ENCODE peak calls at places on chromosomes 16 and 17, in seven cellular contexts. K is posterior cingulate gyrus, F is AG08396, T is NCI-H345, L is HFF-Myc, O is neural progenitor cell, Q is M059J. B is an unnamed sample.
A peak's percentile ranks its signal among the peaks of the same experiment; 100 is the strongest.

GRCh38 chr17:320809-321385 is 31.7 kb downstream of the RPH3AL start:
- DNase-seq in L (no peak), F (no peak), K (no peak), O (peak; percentile 84), T (no peak), Q (no peak), B (no peak)

GRCh38 chr17:78020717-78021108 is 62.2 kb downstream of the TNRC6C start:
- DNase-seq in K (no peak), L (no peak), T (no peak), Q (no peak), F (no peak), O (no peak), B (no peak)

GRCh38 chr17:4536259-4536741 is 18.9 kb downstream of the MYBBP1A start:
- DNase-seq in L (no peak), O (peak; percentile 38), T (no peak), K (no peak), Q (no peak), F (peak; percentile 63), B (peak; percentile 68)

GRCh38 chr17:52419256-52419655 is 260.7 kb upstream of the CA10 start:
- DNase-seq in F (no peak), O (no peak), L (no peak), T (peak; percentile 93), K (no peak), Q (peak; percentile 40), B (no peak)

GRCh38 chr17:27762527-27763305 is 37.6 kb downstream of the NOS2 start:
- DNase-seq in Q (peak; percentile 32), O (peak; percentile 65), K (no peak), F (no peak), T (no peak), L (no peak), B (no peak)

GRCh38 chr16:72256398-72257048 is 84.6 kb upstream of the PMFBP1 start:
- DNase-seq in K (no peak), L (no peak), O (no peak), T (no peak), F (peak; percentile 64), Q (peak; percentile 58), B (no peak)

GRCh38 chr16:67034478-67034877 is 5.5 kb downstream of the CBFB start:
- DNase-seq in L (no peak), O (no peak), Q (peak; percentile 17), F (no peak), T (no peak), K (no peak), B (no peak)

GRCh38 chr17:4474093-4474492 is 24.6 kb upstream of the SPNS2 start:
- DNase-seq in K (no peak), Q (no peak), T (no peak), O (no peak), F (no peak), L (no peak), B (no peak)

GRCh38 chr16:87636741-87637140 is 34.4 kb downstream of the JPH3 start:
- DNase-seq in T (no peak), K (no peak), L (no peak), F (no peak), O (no peak), Q (no peak), B (no peak)

GRCh38 chr16:9383281-9383680 is 291.8 kb downstream of the HAPSTR1 start:
- DNase-seq in L (no peak), F (no peak), T (no peak), K (no peak), O (no peak), Q (no peak), B (no peak)

GRCh38 chr17:71055128-71055527 is 885.8 kb downstream of the KCNJ2 start:
- DNase-seq in T (no peak), F (peak; percentile 5), O (no peak), K (no peak), L (no peak), Q (peak; percentile 62), B (no peak)

GRCh38 chr16:14302031-14302398 is 230.9 kb downstream of the MRTFB start:
- DNase-seq in Q (peak; percentile 73), L (no peak), T (peak; percentile 25), F (peak; percentile 93), O (peak; percentile 82), K (peak; percentile 59), B (peak; percentile 23)

GRCh38 chr16:65120811-65121721 is 797 bp downstream of the CDH11 start:
- DNase-seq in O (peak; percentile 59), L (no peak), Q (peak; percentile 30), F (peak; percentile 19), T (no peak), K (peak; percentile 33), B (peak; percentile 31)

GRCh38 chr17:42122371-42123303 is at the start of gene HSPB9:
- DNase-seq in F (no peak), K (no peak), L (no peak), O (peak; percentile 86), Q (no peak), T (no peak), B (peak; percentile 67)

GRCh38 chr16:84499638-84500037 is 4.8 kb downstream of the MEAK7 start:
- DNase-seq in K (no peak), T (no peak), L (no peak), F (no peak), O (no peak), Q (no peak), B (no peak)

GRCh38 chr17:68456529-68457167 is 648 bp downstream of the WIPI1 start:
- DNase-seq in K (peak; percentile 63), O (peak; percentile 88), L (peak; percentile 65), Q (peak; percentile 87), F (peak; percentile 84), T (peak; percentile 20), B (peak; percentile 71)

B was measured in head of caudate nucleus.